ENCODE peak calls at places on chromosomes 3 and 15, in seven cellular contexts. W, K, H, L, F, S and M are unnamed samples.
A peak's percentile ranks its signal among the peaks of the same experiment; 100 is the strongest.

GRCh38 chr15:89770041-89770440 is 6.1 kb upstream of the MESP2 start:
- DNase-seq in F (no peak), H (no peak), W (peak; percentile 61), S (no peak), K (peak; percentile 32), L (no peak), M (no peak)

GRCh38 chr15:77634266-77634962 is 1.7 kb upstream of the LINGO1 start:
- DNase-seq in H (peak; percentile 43), S (peak; percentile 79), K (peak; percentile 29), L (peak; percentile 84), W (peak; percentile 63), F (no peak), M (no peak)

GRCh38 chr3:150885535-150885934 is 19.7 kb downstream of the MINDY4B start:
- DNase-seq in S (no peak), H (no peak), K (no peak), F (no peak), L (no peak), W (no peak), M (no peak)

GRCh38 chr3:97940034-97940433 is 32.2 kb downstream of the RIOX2 start:
- DNase-seq in F (no peak), W (peak; percentile 19), K (no peak), H (no peak), L (peak; percentile 6), S (no peak), M (no peak)

GRCh38 chr15:101482526-101483371 is 6.8 kb downstream of the PCSK6 start:
- DNase-seq in H (no peak), K (no peak), W (no peak), S (no peak), L (no peak), F (no peak), M (no peak)

GRCh38 chr3:58008140-58009025 is at the start of gene FLNB:
- DNase-seq in W (peak; percentile 74), L (peak; percentile 79), K (peak; percentile 56), H (peak; percentile 84), F (no peak), S (peak; percentile 88), M (no peak)

GRCh38 chr3:45179163-45179562 is 33.0 kb upstream of the CDCP1 start:
- DNase-seq in F (no peak), H (no peak), W (no peak), L (no peak), K (no peak), S (no peak), M (no peak)

GRCh38 chr3:114323546-114324254 is 29.9 kb downstream of the TIGIT start:
- DNase-seq in W (no peak), S (no peak), H (no peak), K (no peak), L (peak; percentile 9), F (no peak), M (no peak)

GRCh38 chr3:195909294-195909644 is 918 bp upstream of the TNK2 start:
- DNase-seq in F (no peak), H (no peak), S (no peak), L (no peak), K (no peak), W (no peak), M (no peak)

GRCh38 chr3:43732747-43733425 is 42.1 kb downstream of the ABHD5 start:
- DNase-seq in S (no peak), W (no peak), H (no peak), L (no peak), F (no peak), K (no peak), M (no peak)

GRCh38 chr3:195731356-195731960 is 10.7 kb downstream of the MUC20 start:
- DNase-seq in S (no peak), F (no peak), K (no peak), H (no peak), W (no peak), L (no peak), M (no peak)

GRCh38 chr3:193744048-193744821 is 151.2 kb downstream of the OPA1 start:
- DNase-seq in K (no peak), W (no peak), L (peak; percentile 63), S (no peak), H (no peak), F (no peak), M (no peak)

GRCh38 chr3:156983559-156983958 is 157.4 kb downstream of the LEKR1 start:
- DNase-seq in K (no peak), F (no peak), S (no peak), H (no peak), L (no peak), W (no peak), M (no peak)

GRCh38 chr3:123401836-123402530 is 46.9 kb downstream of the ADCY5 start:
- DNase-seq in S (no peak), H (no peak), F (no peak), W (no peak), K (no peak), L (no peak), M (no peak)

GRCh38 chr3:77324115-77324514 is 284.2 kb downstream of the ROBO2 start:
- DNase-seq in F (no peak), H (no peak), W (no peak), S (no peak), L (no peak), K (no peak), M (no peak)

GRCh38 chr15:33234019-33234418 is 39.5 kb upstream of the FMN1 start:
- DNase-seq in L (peak; percentile 65), F (no peak), H (no peak), K (peak; percentile 71), W (peak; percentile 51), S (no peak), M (peak; percentile 51)

GRCh38 chr15:70318594-70318993 is 220.9 kb upstream of the TLE3 start:
- DNase-seq in W (no peak), K (no peak), S (no peak), L (no peak), H (no peak), F (no peak), M (no peak)

GRCh38 chr15:80285379-80285778 is 33.4 kb upstream of the CTXND1 start:
- DNase-seq in F (no peak), W (no peak), H (no peak), L (no peak), S (no peak), K (no peak), M (no peak)

GRCh38 chr15:80288131-80288530 is 36.1 kb upstream of the CTXND1 start:
- DNase-seq in H (no peak), L (no peak), K (no peak), S (no peak), F (no peak), W (no peak), M (no peak)

GRCh38 chr15:80286055-80286454 is 34.0 kb upstream of the CTXND1 start:
- DNase-seq in H (no peak), S (no peak), L (no peak), F (no peak), W (no peak), K (no peak), M (no peak)

GRCh38 chr15:80289558-80290277 is 37.7 kb upstream of the CTXND1 start:
- DNase-seq in K (no peak), W (no peak), F (no peak), H (no peak), S (no peak), L (no peak), M (no peak)
- TF ChIP-seq CTCF in K (no peak), W (no peak), F (no peak), H (no peak), S (no peak), L (no peak), M (no peak)

GRCh38 chr3:187944391-187945179 is 199.3 kb upstream of the BCL6 start:
- DNase-seq in W (no peak), H (no peak), K (no peak), S (no peak), L (no peak), F (no peak), M (no peak)

GRCh38 chr3:187942658-187943241 is 197.5 kb upstream of the BCL6 start:
- DNase-seq in K (no peak), W (no peak), F (no peak), H (no peak), L (no peak), S (no peak), M (no peak)

GRCh38 chr3:187941848-187942194 is 196.6 kb upstream of the BCL6 start:
- DNase-seq in W (no peak), K (no peak), L (no peak), S (no peak), H (no peak), F (no peak), M (no peak)

GRCh38 chr3:187945374-187945773 is 200.1 kb upstream of the BCL6 start:
- DNase-seq in S (no peak), L (no peak), W (no peak), H (no peak), F (no peak), K (no peak), M (no peak)

GRCh38 chr3:187943677-187944390 is 198.6 kb upstream of the BCL6 start:
- DNase-seq in S (no peak), W (peak; percentile 11), K (peak; percentile 74), F (no peak), H (no peak), L (peak; percentile 81), M (no peak)
- H3K4me3 ChIP-seq in S (no peak overlapping the region), W (no peak overlapping the region), K (no peak overlapping the region), F (no peak overlapping the region), H (no peak overlapping the region), L (peak overlapping the region; percentile 7), M (no peak overlapping the region)

GRCh38 chr3:12194669-12195161 is 36.0 kb upstream of the TIMP4 start:
- DNase-seq in F (no peak), L (peak; percentile 86), S (no peak), W (peak; percentile 39), K (no peak), H (peak; percentile 75), M (no peak)
- TF ChIP-seq CTCF in F (no peak), L (peak; percentile 76), S (no peak), W (no peak), K (no peak), H (peak; percentile 96), M (peak; percentile 11)

DNA sequence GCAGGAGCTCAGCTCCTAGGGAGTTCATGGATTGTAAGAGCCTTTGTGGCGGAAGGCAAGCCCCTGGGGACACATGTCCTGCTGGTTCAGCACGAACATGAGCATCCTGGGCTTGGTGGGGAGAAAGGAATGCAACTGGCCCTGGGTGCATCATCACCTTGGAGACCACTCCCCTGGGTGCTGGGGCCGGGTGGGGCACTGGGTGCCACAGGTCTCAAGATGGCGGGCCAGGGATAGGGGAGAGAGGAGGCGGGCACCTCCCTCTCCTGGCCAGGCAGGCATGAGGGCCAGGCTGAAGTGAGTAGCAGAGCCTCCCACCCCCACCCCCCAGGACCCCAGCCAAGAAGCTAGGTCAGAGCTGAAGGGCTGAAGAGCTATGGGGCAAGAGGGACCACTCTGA is 768 bp downstream of the PCBP4 start:
- DNase-seq in F (no peak), L (no peak), K (no peak), S (no peak), H (no peak), W (no peak), M (no peak)
- H3K4me3 ChIP-seq in F (peak overlapping the region; percentile 69), L (peak overlapping the region; percentile 79), K (peak overlapping the region; percentile 70), S (peak overlapping the region; percentile 71), H (peak overlapping the region; percentile 66), W (peak overlapping the region; percentile 67), M (peak overlapping the region; percentile 64)

DNA sequence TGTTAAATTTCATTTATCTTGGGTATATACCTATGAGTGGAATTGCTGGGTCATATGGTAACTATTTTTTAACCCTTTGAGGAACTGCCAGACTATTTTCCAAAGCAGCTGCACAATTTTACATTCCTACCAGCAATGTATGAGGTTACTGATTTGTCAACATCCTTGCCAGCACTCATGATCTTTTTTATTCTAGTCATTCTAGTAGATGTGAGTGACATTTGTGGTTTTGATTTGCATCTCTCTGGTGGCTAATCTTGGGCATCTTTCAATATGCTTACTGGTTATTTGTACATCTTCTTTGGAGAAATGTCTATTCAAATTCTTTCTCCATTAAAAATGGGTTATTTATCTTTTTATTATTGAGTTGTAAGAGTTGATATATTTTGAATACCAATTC is 21.3 kb upstream of the LRRC58 start:
- DNase-seq in L (no peak), W (no peak), K (no peak), H (no peak), S (no peak), F (no peak), M (no peak)
- TF ChIP-seq CTCF in L (no peak), W (no peak), K (no peak), H (no peak), S (no peak), F (no peak), M (no peak)